ENCODE peak calls at places on chromosomes 13 and 19, in four cellular contexts. H is psoas muscle; Z is pancreas; O is naive thymus-derived CD4-positive, alpha-beta T cell. X is an unnamed sample.

GRCh38 chr13:99228737-99229691 is 28.4 kb downstream of the UBAC2 start:
- DNase-seq in H (no peak), Z (no peak), O (no peak), X (no peak)

GRCh38 chr13:99984463-99985242 is 3.1 kb downstream of the ZIC2 start:
- DNase-seq in H (no peak), Z (no peak), O (no peak), X (no peak)

GRCh38 chr19:40811478-40812341 is 12.7 kb downstream of the EGLN2 start:
- DNase-seq in H (peak), Z (no peak), O (no peak), X (no peak)

GRCh38 chr19:10009714-10010224 is 535 bp downstream of the COL5A3 start:
- DNase-seq in H (no peak), Z (no peak), O (no peak), X (no peak)

GRCh38 chr19:54431255-54431838 is 16.1 kb downstream of the TTYH1 start:
- DNase-seq in H (peak), Z (peak), O (no peak), X (no peak)

GRCh38 chr13:98527526-98527925 is 49.4 kb downstream of the STK24 start:
- DNase-seq in H (no peak), Z (no peak), O (no peak), X (no peak)

GRCh38 chr19:13260883-13261653 is 110.9 kb downstream of the IER2 start:
- DNase-seq in H (no peak), Z (no peak), O (peak), X (no peak)

GRCh38 chr19:38838208-38838985 is 6.8 kb upstream of the ECH1 start:
- DNase-seq in H (peak), Z (no peak), O (peak), X (no peak)

GRCh38 chr13:47038196-47038595 is 141.3 kb upstream of the HTR2A start:
- DNase-seq in H (no peak), Z (no peak), O (no peak), X (no peak)

GRCh38 chr13:64810701-64811258 is 2419.4 kb downstream of the PCDH9 start:
- DNase-seq in H (no peak), Z (no peak), O (no peak), X (no peak)

GRCh38 chr19:47598407-47599349 is 10.3 kb upstream of the BICRA start:
- DNase-seq in H (peak), Z (no peak), O (no peak), X (no peak)

GRCh38 chr13:75271851-75272250 is 210.1 kb downstream of the TBC1D4 start:
- DNase-seq in H (no peak), Z (no peak), O (no peak), X (no peak)

DNA sequence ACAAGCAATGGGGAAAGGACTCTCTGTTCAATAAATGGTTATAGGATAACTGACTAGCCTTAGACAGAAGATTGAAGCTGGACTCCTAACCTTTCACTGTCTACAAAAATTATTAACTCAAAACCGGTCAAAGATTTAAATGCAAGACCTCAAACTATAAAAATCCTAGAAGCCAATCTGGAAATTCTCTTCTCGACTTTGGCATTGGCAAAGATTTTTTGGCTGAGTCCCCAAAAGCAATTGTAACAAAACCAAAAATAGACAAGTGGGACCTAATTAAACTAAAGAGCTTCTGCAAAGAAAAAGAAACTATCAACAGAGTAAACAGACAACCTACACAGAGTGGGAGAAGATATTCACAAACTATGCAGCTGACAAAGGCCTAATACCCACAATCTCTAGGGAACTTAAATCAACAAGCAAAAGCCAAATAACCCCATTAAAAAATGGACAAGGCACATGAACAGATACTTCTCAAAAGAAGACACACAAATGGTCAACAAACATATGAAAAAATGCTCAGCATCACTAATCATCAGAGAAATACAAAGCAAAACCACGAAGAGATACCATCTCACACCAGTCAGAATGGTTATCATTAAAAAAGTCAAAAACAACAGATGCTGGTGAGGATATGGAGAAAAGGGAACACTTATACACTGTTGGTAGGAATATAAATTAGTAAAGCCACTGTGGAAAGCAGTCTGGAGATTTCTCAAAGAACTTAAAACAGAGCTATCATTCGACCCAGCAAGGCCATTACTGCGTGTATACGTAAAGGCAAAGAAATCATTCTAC is 266.3 kb downstream of the DNAJC15 start:
- DNase-seq in H (no peak), Z (no peak), O (no peak), X (no peak)
- H3K27ac ChIP-seq in H (no peak), Z (no peak), O (no peak), X (no peak)

GRCh38 chr13:113861433-113862030 is 2.3 kb downstream of the GAS6 start:
- DNase-seq in H (peak), Z (no peak), O (peak), X (no peak)

GRCh38 chr13:113859311-113860050 is 4.4 kb downstream of the GAS6 start:
- DNase-seq in H (no peak), Z (no peak), O (no peak), X (no peak)

GRCh38 chr13:113860579-113861432 is 3.1 kb downstream of the GAS6 start:
- DNase-seq in H (no peak), Z (no peak), O (peak), X (no peak)

GRCh38 chr13:113862191-113862765 is 1.6 kb downstream of the GAS6 start:
- DNase-seq in H (peak), Z (no peak), O (no peak), X (no peak)

GRCh38 chr13:113860051-113860471 is 3.8 kb downstream of the GAS6 start:
- DNase-seq in H (no peak), Z (no peak), O (peak), X (no peak)
- H3K27ac ChIP-seq in H (no peak), Z (peak), O (no peak), X (no peak)

DNA sequence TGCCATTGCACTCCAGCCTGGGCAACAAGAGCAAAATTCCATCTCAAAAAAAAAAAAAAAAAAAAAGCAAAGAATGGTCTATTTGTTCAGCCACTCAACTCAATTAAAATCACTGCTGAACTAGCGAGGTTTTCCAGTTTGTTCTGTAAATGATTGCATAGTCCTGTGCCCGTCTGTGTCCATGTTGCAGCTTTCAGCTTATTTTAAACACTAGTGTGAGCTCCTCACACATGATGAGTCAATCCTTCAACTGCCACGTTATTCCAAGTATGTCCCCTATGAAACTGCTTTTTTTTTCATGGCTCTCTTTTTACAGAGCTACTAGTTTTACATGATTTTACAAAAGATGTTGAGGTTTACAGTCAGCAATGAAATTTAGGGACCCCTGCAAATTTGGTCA is 12.2 kb downstream of the SUGP2 start:
- DNase-seq in H (no peak), Z (no peak), O (no peak), X (no peak)
- H3K27ac ChIP-seq in H (no peak), Z (no peak), O (no peak), X (peak)

DNA sequence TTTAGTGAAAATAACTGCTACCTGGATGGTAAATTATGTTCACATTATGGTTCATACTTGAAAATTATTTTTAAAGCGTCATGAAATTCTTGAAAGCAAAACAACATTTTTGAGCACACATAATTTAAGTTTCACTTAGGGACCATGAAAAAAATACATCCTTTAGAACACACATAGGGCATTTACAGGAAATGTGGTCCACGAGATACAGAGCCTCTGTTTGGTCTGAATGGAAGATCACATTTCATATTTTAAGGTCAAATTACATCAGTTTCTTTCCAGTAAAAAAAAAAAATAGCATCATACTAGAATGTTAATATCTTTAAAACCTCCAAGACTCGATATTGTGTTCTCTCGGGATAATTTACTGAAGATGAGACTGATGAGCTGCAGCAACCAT is 720.8 kb downstream of the DIAPH3 start:
- DNase-seq in H (no peak), Z (no peak), O (no peak), X (no peak)
- H3K27ac ChIP-seq in H (no peak), Z (no peak), O (no peak), X (no peak)

GRCh38 chr13:23608704-23609413 is 38.6 kb downstream of the TNFRSF19 start:
- DNase-seq in H (peak), Z (no peak), O (no peak), X (no peak)

GRCh38 chr13:23610187-23610576 is 40.0 kb downstream of the TNFRSF19 start:
- DNase-seq in H (no peak), Z (no peak), O (no peak), X (no peak)

GRCh38 chr13:23608138-23608537 is 37.9 kb downstream of the TNFRSF19 start:
- DNase-seq in H (no peak), Z (no peak), O (no peak), X (no peak)

GRCh38 chr13:23610966-23611486 is 40.8 kb downstream of the TNFRSF19 start:
- DNase-seq in H (no peak), Z (no peak), O (no peak), X (no peak)

DNA sequence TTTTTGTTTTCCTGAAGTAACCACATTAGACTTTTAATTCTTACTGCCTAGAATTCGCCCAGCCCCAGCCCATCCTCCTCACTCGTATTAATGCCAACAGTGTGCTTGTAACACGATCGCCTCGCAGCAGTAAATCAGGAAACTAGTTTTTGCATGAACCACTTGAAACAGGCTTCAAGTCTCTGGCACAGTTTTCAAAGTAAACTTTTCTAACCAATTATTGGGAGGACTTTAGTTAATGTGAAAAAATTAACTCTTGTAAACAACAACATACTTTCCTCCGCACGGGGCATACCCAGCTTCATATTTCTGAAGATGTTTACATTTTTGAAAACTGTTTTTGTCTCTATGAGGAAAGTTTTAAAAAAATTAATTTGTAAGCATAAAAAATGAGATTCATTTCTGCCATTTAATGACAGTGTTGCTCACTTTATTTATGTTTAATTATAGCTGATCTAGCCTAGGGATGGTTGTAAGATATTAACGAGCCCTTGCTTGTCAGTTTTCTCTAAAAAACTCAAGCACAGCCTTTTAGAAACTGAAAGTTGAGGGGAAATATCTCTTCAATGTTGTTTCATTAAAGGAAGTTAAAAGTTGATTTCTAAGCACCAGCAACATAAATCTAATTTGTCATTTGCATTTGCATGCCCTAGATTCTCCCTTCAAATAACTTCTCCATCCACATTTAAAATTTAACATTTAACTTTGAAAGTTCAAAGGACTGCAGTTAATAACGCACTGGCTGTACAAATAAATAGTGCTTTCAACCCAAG is 39.4 kb downstream of the TNFRSF19 start:
- DNase-seq in H (no peak), Z (no peak), O (no peak), X (no peak)
- H3K27ac ChIP-seq in H (no peak), Z (peak), O (no peak), X (no peak)

GRCh38 chr19:1849999-1850398 is 1.7 kb upstream of the REXO1 start:
- DNase-seq in H (no peak), Z (no peak), O (no peak), X (no peak)
- H3K27ac ChIP-seq in H (no peak), Z (no peak), O (no peak), X (no peak)

GRCh38 chr13:29791997-29792775 is 58.2 kb downstream of the UBL3 start:
- DNase-seq in H (no peak), Z (no peak), O (no peak), X (no peak)
- H3K27ac ChIP-seq in H (no peak), Z (no peak), O (no peak), X (no peak)

GRCh38 chr19:58538257-58539168 is 5.4 kb upstream of the TRIM28 start:
- DNase-seq in H (no peak), Z (peak), O (no peak), X (no peak)
- H3K27ac ChIP-seq in H (no peak), Z (no peak), O (peak), X (no peak)

X was measured in substantia nigra.